ENCODE peak calls at places on chromosome X, in seven cellular contexts. V is uterus, C is ascending aorta, K is kidney, U is A549, N is pancreas, S is heart right ventricle. A is an unnamed sample.

GRCh38 chrX:19040373-19040772 is 56.5 kb upstream of the PHKA2 start:
- DNase-seq in N (no peak), K (no peak), U (no peak), V (no peak), C (no peak), S (no peak), A (no peak)

GRCh38 chrX:145817666-145818521 is at the start of gene SLITRK2:
- DNase-seq in U (no peak), N (peak; percentile 79), C (no peak), V (no peak), K (peak; percentile 69), S (no peak), A (no peak)

GRCh38 chrX:45434231-45434630 is 233.6 kb upstream of the DIPK2B start:
- DNase-seq in U (no peak), C (no peak), N (no peak), V (no peak), K (no peak), S (no peak), A (no peak)

GRCh38 chrX:103519389-103519788 is at the start of gene RAB40A:
- DNase-seq in K (no peak), N (no peak), S (no peak), U (no peak), C (no peak), V (no peak), A (no peak)

GRCh38 chrX:152850465-152850864 is 19.6 kb downstream of the NSDHL start:
- DNase-seq in N (no peak), K (no peak), U (no peak), C (no peak), S (no peak), V (no peak), A (no peak)

GRCh38 chrX:29862126-29862664 is 353.2 kb upstream of the MAGEB2 start:
- DNase-seq in S (no peak), C (no peak), K (no peak), N (no peak), U (no peak), V (no peak), A (no peak)

GRCh38 chrX:143664302-143664701 is 28.4 kb upstream of the SLITRK4 start:
- DNase-seq in S (no peak), K (no peak), V (no peak), C (no peak), N (no peak), U (peak; percentile 7), A (no peak)

GRCh38 chrX:2552621-2553297 is 52.0 kb upstream of the DHRSX start:
- DNase-seq in C (no peak), U (peak; percentile 78), N (no peak), V (no peak), S (no peak), K (no peak), A (no peak)

GRCh38 chrX:23062359-23062758 is 62.6 kb downstream of the DDX53 start:
- DNase-seq in V (no peak), U (no peak), N (no peak), C (no peak), K (no peak), S (no peak), A (no peak)

GRCh38 chrX:47577424-47577823 is 4.8 kb upstream of the TIMP1 start:
- DNase-seq in K (no peak), V (no peak), N (no peak), S (no peak), C (no peak), U (no peak), A (no peak)

GRCh38 chrX:37926700-37927099 is 79.3 kb upstream of the DYNLT3 start:
- DNase-seq in N (no peak), V (no peak), C (no peak), K (no peak), U (peak; percentile 25), S (no peak), A (no peak)

GRCh38 chrX:12936947-12937346 is 30.5 kb downstream of the TLR8 start:
- DNase-seq in V (no peak), N (no peak), U (no peak), C (no peak), S (no peak), K (no peak), A (no peak)

GRCh38 chrX:87045352-87045751 is 472.2 kb upstream of the KLHL4 start:
- DNase-seq in N (no peak), U (no peak), K (no peak), C (no peak), V (no peak), S (no peak), A (no peak)

GRCh38 chrX:38654302-38654701 is 93.0 kb downstream of the TSPAN7 start:
- DNase-seq in C (no peak), S (no peak), U (peak; percentile 21), N (no peak), V (no peak), K (no peak), A (no peak)

GRCh38 chrX:119030990-119031389 is 41.8 kb upstream of the CT47C1 start:
- DNase-seq in C (no peak), S (no peak), N (no peak), U (no peak), K (no peak), V (no peak), A (no peak)

GRCh38 chrX:96182366-96182765 is 502.3 kb upstream of the DIAPH2 start:
- DNase-seq in C (no peak), U (peak; percentile 33), K (no peak), S (no peak), V (no peak), N (no peak), A (no peak)

GRCh38 chrX:110180176-110180927 is 137.5 kb downstream of the AMMECR1 start:
- DNase-seq in V (peak; percentile 69), U (peak; percentile 50), N (no peak), S (no peak), K (no peak), C (no peak), A (no peak)

GRCh38 chrX:4963432-4963831 is 1250.0 kb upstream of the PRKX start:
- DNase-seq in S (no peak), K (no peak), C (no peak), V (no peak), U (no peak), N (no peak), A (no peak)

GRCh38 chrX:10465254-10465653 is 155.1 kb downstream of the MID1 start:
- DNase-seq in S (no peak), C (no peak), N (no peak), U (no peak), V (no peak), K (no peak), A (no peak)

GRCh38 chrX:108732630-108733321 is 3.6 kb downstream of the IRS4 start:
- DNase-seq in C (no peak), V (no peak), S (no peak), U (no peak), N (peak; percentile 41), K (peak; percentile 41), A (no peak)

GRCh38 chrX:108734426-108734825 is 1.9 kb downstream of the IRS4 start:
- DNase-seq in K (peak; percentile 28), V (no peak), S (no peak), C (no peak), N (peak; percentile 42), U (no peak), A (no peak)

GRCh38 chrX:108735087-108735679 is 1.2 kb downstream of the IRS4 start:
- DNase-seq in K (peak; percentile 69), U (peak; percentile 42), C (no peak), S (no peak), N (peak; percentile 54), V (no peak), A (no peak)

GRCh38 chrX:108726748-108727147 is 9.6 kb downstream of the IRS4 start:
- DNase-seq in V (no peak), N (no peak), U (no peak), S (no peak), C (no peak), K (no peak), A (no peak)

GRCh38 chrX:108731144-108731543 is 5.2 kb downstream of the IRS4 start:
- DNase-seq in C (no peak), V (no peak), K (no peak), S (no peak), N (no peak), U (no peak), A (no peak)
- H3K4me1 ChIP-seq in C (no peaks in the 10 kb centered on the region), V (no peaks in the 10 kb centered on the region), K (no peaks in the 10 kb centered on the region), S (no peaks in the 10 kb centered on the region), N (no peaks in the 10 kb centered on the region), U (peaks cover 3% of the 10 kb centered on the region), A (no peaks in the 10 kb centered on the region)

DNA sequence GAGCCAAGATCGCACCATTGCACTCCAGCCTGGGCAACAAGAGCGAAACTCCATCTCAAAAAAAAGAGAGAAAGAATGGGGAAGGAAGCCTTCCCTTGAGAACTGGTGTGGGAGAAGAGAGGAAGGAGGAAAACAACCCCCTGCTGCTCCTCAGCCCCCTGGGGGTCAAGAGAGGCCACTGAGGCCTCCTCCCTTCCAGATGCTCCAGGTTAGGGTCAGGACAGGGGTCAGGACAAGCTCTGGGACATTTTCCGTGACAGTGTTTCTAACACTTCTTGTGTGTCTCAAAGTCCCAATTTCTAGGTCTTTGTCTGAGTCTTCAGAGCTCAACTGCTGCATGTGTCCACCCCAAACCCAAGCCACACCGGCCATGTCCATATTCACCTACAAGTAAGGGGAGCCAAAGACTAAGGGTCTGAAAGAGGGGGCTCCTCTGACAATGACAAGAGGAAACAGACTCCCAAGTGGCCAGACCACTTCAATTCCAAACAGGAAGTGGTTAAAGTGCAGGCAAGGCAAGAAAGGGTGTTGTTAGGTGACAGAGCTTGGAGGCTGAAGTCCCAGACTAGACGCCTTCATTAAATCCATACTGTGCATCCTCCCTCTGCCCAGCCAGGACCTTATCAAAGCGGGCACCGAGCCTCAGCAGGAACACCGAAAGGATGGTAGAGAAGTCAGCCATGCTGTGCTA is 8.3 kb downstream of the L1CAM start:
- DNase-seq in K (no peak), N (no peak), S (no peak), C (no peak), U (no peak), V (no peak), A (no peak)
- H3K4me1 ChIP-seq in K (no peaks in the 10 kb centered on the region), N (no peaks in the 10 kb centered on the region), S (no peaks in the 10 kb centered on the region), C (no peaks in the 10 kb centered on the region), U (no peaks in the 10 kb centered on the region), V (no peaks in the 10 kb centered on the region), A (no peaks in the 10 kb centered on the region)

DNA sequence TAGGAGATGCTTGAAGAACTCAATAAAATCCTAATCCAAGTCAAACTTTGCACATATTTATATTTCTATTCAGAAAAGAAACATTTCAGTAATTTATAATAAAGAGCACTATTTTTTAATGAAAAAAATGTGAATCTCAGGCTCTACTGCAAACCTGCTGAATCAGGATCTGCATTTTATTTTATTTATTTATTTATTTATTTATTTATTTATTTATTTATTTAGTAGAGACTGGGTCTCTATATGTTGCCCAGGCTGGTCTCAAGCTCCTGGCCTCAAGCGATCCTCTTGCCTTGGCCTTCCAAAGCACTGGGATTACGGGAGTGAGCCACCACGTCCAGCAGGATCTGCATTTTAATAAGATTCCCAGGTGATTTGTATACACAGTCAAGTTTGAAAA is 16.0 kb downstream of the SUPT20HL1 start:
- DNase-seq in N (no peak), U (no peak), C (no peak), S (no peak), K (no peak), V (no peak), A (no peak)
- H3K4me1 ChIP-seq in N (no peaks in the 10 kb centered on the region), U (no peaks in the 10 kb centered on the region), C (no peaks in the 10 kb centered on the region), S (no peaks in the 10 kb centered on the region), K (no peaks in the 10 kb centered on the region), V (no peaks in the 10 kb centered on the region), A (no peaks in the 10 kb centered on the region)

DNA sequence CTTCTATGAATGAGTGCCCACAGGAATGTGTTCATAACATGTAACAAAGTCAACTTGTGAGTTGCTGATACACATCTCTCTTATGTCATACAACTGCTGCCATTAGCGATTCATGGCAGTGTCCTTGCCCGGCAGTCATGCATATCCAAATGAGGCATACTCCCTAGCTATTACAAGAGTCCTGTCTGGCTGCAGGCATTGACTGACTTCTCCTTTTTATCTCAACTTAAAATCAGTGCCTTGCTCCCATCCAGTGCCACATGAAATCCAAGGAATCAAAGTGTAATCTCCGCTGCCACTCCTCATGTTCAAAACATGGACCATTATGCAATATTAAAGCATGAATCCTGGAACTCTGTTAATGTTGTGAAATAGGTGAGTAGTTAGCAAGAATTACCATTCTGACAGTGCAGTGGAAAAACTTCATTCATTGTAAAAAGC is 348.9 kb upstream of the FTHL17 start:
- DNase-seq in C (no peak), S (no peak), K (no peak), V (no peak), U (no peak), N (no peak), A (no peak)
- H3K4me1 ChIP-seq in C (no peaks in the 10 kb centered on the region), S (no peaks in the 10 kb centered on the region), K (no peaks in the 10 kb centered on the region), V (no peaks in the 10 kb centered on the region), U (no peaks in the 10 kb centered on the region), N (no peaks in the 10 kb centered on the region), A (no peaks in the 10 kb centered on the region)

A was measured in gastrocnemius medialis.